ENCODE peak calls at places on chromosomes 7 and 10, in seven cellular contexts. G, H, M, U, N, R and K are unnamed samples.

GRCh38 chr7:81780914-81781693 is 11.3 kb upstream of the HGF start:
- DNase-seq in R (no peak), H (no peak), U (no peak), M (no peak), G (no peak), N (no peak), K (no peak)

GRCh38 chr7:116901143-116901542 is 38.8 kb downstream of the CAPZA2 start:
- DNase-seq in R (no peak), G (no peak), M (no peak), H (no peak), U (no peak), N (no peak), K (no peak)

GRCh38 chr10:70729763-70730357 is 55.3 kb downstream of the TBATA start:
- DNase-seq in N (no peak), H (no peak), M (no peak), G (no peak), R (no peak), U (peak; percentile 42), K (no peak)

GRCh38 chr7:32204361-32205018 is 134.3 kb upstream of the PDE1C start:
- DNase-seq in R (peak; percentile 24), N (peak; percentile 91), G (no peak), H (no peak), M (peak; percentile 75), U (peak; percentile 33), K (no peak)

GRCh38 chr10:129777687-129778086 is 186.4 kb downstream of the EBF3 start:
- DNase-seq in U (no peak), G (no peak), M (no peak), R (no peak), H (no peak), N (no peak), K (no peak)

GRCh38 chr10:129963076-129963830 is 821 bp downstream of the EBF3 start:
- DNase-seq in H (no peak), N (no peak), R (no peak), M (peak; percentile 46), U (no peak), G (no peak), K (no peak)

GRCh38 chr10:98916751-98917150 is 318.9 kb downstream of the HPSE2 start:
- DNase-seq in U (no peak), R (no peak), M (no peak), N (no peak), G (no peak), H (no peak), K (no peak)

GRCh38 chr7:32890010-32890552 is 1.5 kb downstream of the KBTBD2 start:
- DNase-seq in M (peak; percentile 51), G (no peak), N (no peak), H (no peak), R (no peak), U (no peak), K (no peak)

GRCh38 chr7:55255501-55256445 is 109.4 kb upstream of the LANCL2 start:
- DNase-seq in H (peak; percentile 58), G (peak; percentile 44), N (peak; percentile 94), R (no peak), M (peak; percentile 71), U (peak; percentile 88), K (peak; percentile 57)

GRCh38 chr7:150994141-150994837 is 3.5 kb downstream of the NOS3 start:
- DNase-seq in N (no peak), R (no peak), M (no peak), U (no peak), G (no peak), H (no peak), K (no peak)

GRCh38 chr10:20265146-20265545 is 448.9 kb downstream of the PLXDC2 start:
- DNase-seq in H (no peak), N (no peak), U (no peak), G (no peak), M (peak; percentile 14), R (no peak), K (no peak)

GRCh38 chr10:3761916-3762708 is 22.9 kb downstream of the KLF6 start:
- DNase-seq in G (no peak), U (peak; percentile 18), N (no peak), R (no peak), H (no peak), M (no peak), K (no peak)

GRCh38 chr10:113681533-113682470 is 2.1 kb downstream of the CASP7 start:
- DNase-seq in H (no peak), U (no peak), M (peak; percentile 2), N (no peak), G (no peak), R (no peak), K (no peak)

GRCh38 chr10:75772153-75772887 is 340.9 kb downstream of the LRMDA start:
- DNase-seq in U (no peak), H (no peak), R (no peak), M (peak; percentile 51), G (no peak), N (no peak), K (no peak)

GRCh38 chr10:101888251-101888949 is 44.8 kb upstream of the KCNIP2 start:
- DNase-seq in R (no peak), G (no peak), H (no peak), M (no peak), U (no peak), N (no peak), K (no peak)

GRCh38 chr7:133079296-133079695 is 2.6 kb downstream of the CHCHD3 start:
- DNase-seq in H (no peak), R (no peak), M (no peak), U (no peak), N (no peak), G (no peak), K (no peak)

GRCh38 chr7:11988186-11988585 is 156.2 kb upstream of the THSD7A start:
- DNase-seq in R (no peak), U (no peak), M (no peak), H (no peak), N (no peak), G (no peak), K (no peak)

GRCh38 chr7:136254148-136254547 is 277.0 kb upstream of the MTPN start:
- DNase-seq in R (no peak), U (no peak), M (no peak), G (no peak), H (no peak), N (no peak), K (no peak)

GRCh38 chr7:91266931-91267557 is 2.8 kb downstream of the FZD1 start:
- DNase-seq in H (no peak), M (no peak), R (no peak), G (no peak), U (no peak), N (no peak), K (no peak)

GRCh38 chr10:47346572-47347302 is 1.4 kb upstream of the RBP3 start:
- DNase-seq in U (peak; percentile 44), N (no peak), R (no peak), M (peak; percentile 24), G (no peak), H (no peak), K (no peak)

GRCh38 chr10:131271195-131271880 is 40.2 kb downstream of the TCERG1L start:
- DNase-seq in H (no peak), N (no peak), U (no peak), G (no peak), M (no peak), R (no peak), K (no peak)